ENCODE peak calls at places on chromosomes 1 and 21, in nine cellular contexts. P is PC-3, U is prostate gland, A is testis, R is H9, Z is Peyer's patch, D is gastrocnemius medialis, B is hepatocyte, T is breast epithelium. Q is an unnamed sample. For H3K9me3, the result is how much of the 10 kb centered on the place peaks cover.

GRCh38 chr1:87942165-87942564 is 613.5 kb downstream of the LMO4 start:
- DNase-seq in B (peak), U (no peak), D (peak), Z (no peak), R (no peak), T (no peak), P (no peak), A (no peak), Q (no peak)

GRCh38 chr1:25804964-25805862 is 5.2 kb downstream of the SELENON start:
- DNase-seq in Z (no peak), A (no peak), B (no peak), P (no peak), T (no peak), D (no peak), R (no peak), U (no peak), Q (no peak)

GRCh38 chr1:169120066-169120465 is 13.6 kb downstream of the ATP1B1 start:
- DNase-seq in Z (no peak), A (no peak), D (no peak), U (no peak), T (no peak), R (no peak), B (no peak), P (no peak), Q (no peak)

GRCh38 chr1:244314921-244315544 is 136.7 kb downstream of the ADSS2 start:
- DNase-seq in P (peak), Z (no peak), D (no peak), A (no peak), B (no peak), T (no peak), U (no peak), R (no peak), Q (no peak)

GRCh38 chr1:212485895-212486590 is 53.3 kb downstream of the NENF start:
- DNase-seq in Z (peak), B (peak), R (peak), A (peak), U (no peak), P (peak), T (peak), D (peak), Q (peak)

GRCh38 chr1:30675761-30676160 is 47.6 kb downstream of the MATN1 start:
- DNase-seq in U (no peak), B (no peak), T (no peak), A (no peak), Z (no peak), R (no peak), D (no peak), P (peak), Q (no peak)

GRCh38 chr21:45463871-45464270 is 58.9 kb downstream of the COL18A1 start:
- DNase-seq in P (no peak), U (no peak), A (no peak), R (no peak), D (no peak), T (no peak), Z (no peak), B (no peak), Q (no peak)

GRCh38 chr1:203082571-203083462 is 3.0 kb downstream of the MYOG start:
- DNase-seq in D (no peak), Z (no peak), B (no peak), R (peak), T (no peak), U (no peak), P (no peak), A (no peak), Q (no peak)

GRCh38 chr1:100616121-100616621 is 78.2 kb downstream of the GPR88 start:
- DNase-seq in P (no peak), Z (no peak), U (no peak), R (no peak), A (no peak), D (no peak), B (no peak), T (no peak), Q (no peak)

GRCh38 chr1:37634554-37635308 is at the start of gene RSPO1:
- DNase-seq in D (no peak), T (no peak), P (no peak), U (no peak), A (no peak), Z (no peak), B (peak), R (peak), Q (no peak)

GRCh38 chr1:232322162-232322734 is 307.7 kb downstream of the SIPA1L2 start:
- DNase-seq in T (no peak), B (peak), U (no peak), Z (no peak), A (no peak), D (no peak), R (no peak), P (peak), Q (no peak)

GRCh38 chr1:161082996-161083742 is 6.2 kb downstream of the NECTIN4 start:
- DNase-seq in A (peak), B (peak), P (peak), D (peak), T (peak), Z (no peak), U (peak), R (no peak), Q (peak)

GRCh38 chr1:55321947-55322346 is 106.8 kb upstream of the USP24 start:
- DNase-seq in P (peak), Z (no peak), D (no peak), R (no peak), A (no peak), B (no peak), T (no peak), U (no peak), Q (no peak)

GRCh38 chr1:145720556-145720877 is 1.2 kb downstream of the CD160 start:
- DNase-seq in Z (no peak), B (peak), R (no peak), D (no peak), U (no peak), P (peak), T (no peak), A (no peak), Q (no peak)

GRCh38 chr1:39690225-39690624 is 1.0 kb downstream of the HPCAL4 start:
- DNase-seq in B (no peak), A (no peak), R (no peak), P (no peak), T (no peak), Z (no peak), U (no peak), D (no peak), Q (no peak)

GRCh38 chr1:160104520-160104885 is 6.1 kb upstream of the IGSF8 start:
- DNase-seq in T (no peak), P (no peak), Z (no peak), R (no peak), B (no peak), D (no peak), U (no peak), A (no peak), Q (no peak)

GRCh38 chr1:109272831-109273547 is 10.0 kb downstream of the PSRC1 start:
- DNase-seq in Z (no peak), P (peak), D (no peak), U (no peak), A (no peak), B (no peak), R (no peak), T (no peak), Q (no peak)

GRCh38 chr1:12342261-12343003 is 112.6 kb downstream of the VPS13D start:
- DNase-seq in A (peak), B (no peak), D (no peak), T (no peak), R (no peak), U (no peak), Z (no peak), P (no peak), Q (no peak)

GRCh38 chr1:189597083-189597482 is 880.6 kb downstream of the BRINP3 start:
- DNase-seq in T (no peak), A (no peak), R (no peak), Z (no peak), P (peak), U (no peak), B (no peak), D (no peak), Q (peak)

GRCh38 chr1:242530761-242531160 is 6.3 kb upstream of the PLD5 start:
- DNase-seq in B (peak), P (no peak), Z (no peak), A (no peak), U (no peak), R (no peak), T (no peak), D (no peak), Q (no peak)

GRCh38 chr1:2981388-2981787 is 39.9 kb upstream of the ACTRT2 start:
- DNase-seq in Z (no peak), D (no peak), B (no peak), R (no peak), A (no peak), U (no peak), P (no peak), T (no peak), Q (no peak)

GRCh38 chr1:19764848-19765247 is 34.9 kb downstream of the TMCO4 start:
- DNase-seq in P (no peak), A (no peak), T (no peak), R (no peak), D (no peak), Z (no peak), U (no peak), B (peak), Q (no peak)

GRCh38 chr1:116161390-116161789 is 50.2 kb downstream of the MAB21L3 start:
- DNase-seq in R (no peak), D (no peak), B (no peak), A (no peak), Z (no peak), U (no peak), P (no peak), T (no peak), Q (peak)

GRCh38 chr1:223628233-223628632 is 37.3 kb downstream of the CAPN8 start:
- DNase-seq in D (peak), R (peak), T (no peak), A (peak), Z (no peak), U (peak), B (peak), P (peak), Q (peak)

GRCh38 chr21:43864806-43865470 is at the start of gene AGPAT3:
- DNase-seq in U (no peak), Z (no peak), T (no peak), A (peak), B (peak), P (peak), D (no peak), R (no peak), Q (no peak)

GRCh38 chr1:89632213-89633102 is 462 bp upstream of the LRRC8C start:
- DNase-seq in P (peak), B (peak), A (peak), Z (peak), T (peak), U (peak), R (peak), D (peak), Q (peak)

GRCh38 chr1:197302775-197303174 is 34.7 kb downstream of the CRB1 start:
- DNase-seq in Z (no peak), B (no peak), P (peak), A (no peak), R (no peak), D (no peak), T (no peak), U (no peak), Q (no peak)

GRCh38 chr1:61234582-61234909 is 152.2 kb downstream of the NFIA start:
- DNase-seq in D (no peak), P (no peak), A (no peak), R (no peak), Z (no peak), B (no peak), T (no peak), U (no peak), Q (no peak)

GRCh38 chr1:156129687-156130577 is 15.4 kb downstream of the LMNA start:
- DNase-seq in A (peak), T (peak), R (peak), P (peak), Z (peak), D (peak), B (peak), U (peak), Q (peak)

GRCh38 chr1:247111636-247112478 is 7.7 kb upstream of the ZNF669 start:
- DNase-seq in P (peak), R (peak), Z (no peak), B (peak), D (peak), A (peak), U (peak), T (peak), Q (peak)

GRCh38 chr1:119799599-119800177 is 11.6 kb downstream of the REG4 start:
- DNase-seq in Z (no peak), U (no peak), D (no peak), B (no peak), R (no peak), P (no peak), T (no peak), A (no peak), Q (no peak)
- H3K9me3 ChIP-seq in Z (under half), U (under half), D (under half), B (under half), R (under half), P (under half), T (under half), A (under half), Q (under half)

DNA sequence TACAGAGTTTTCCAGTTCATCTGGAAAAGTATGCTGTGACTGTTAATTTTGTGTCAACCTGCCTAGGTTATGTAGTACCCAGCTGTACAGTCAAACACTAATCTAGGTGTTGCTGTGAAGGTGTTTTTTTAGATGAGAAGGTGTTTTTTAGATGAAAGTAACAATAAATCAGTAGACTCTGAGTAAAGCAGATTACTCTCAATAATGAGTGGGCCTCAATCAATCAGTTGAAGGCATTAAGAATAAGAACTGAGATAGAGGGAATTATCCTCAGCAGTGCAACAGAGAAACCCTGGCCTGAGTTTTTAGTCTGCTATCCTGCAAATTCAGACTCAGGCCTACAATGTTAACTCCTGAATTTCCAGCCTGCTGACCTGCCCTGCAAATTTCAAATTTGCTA is 33.5 kb downstream of the SCAF4 start:
- DNase-seq in D (no peak), A (no peak), P (no peak), B (no peak), U (no peak), Z (no peak), R (no peak), T (no peak), Q (no peak)
- TF ChIP-seq CTCF in D (no peak), A (no peak), P (no peak), B (no peak), U (no peak), Z (no peak), R (no peak), T (no peak), Q (no peak)

DNA sequence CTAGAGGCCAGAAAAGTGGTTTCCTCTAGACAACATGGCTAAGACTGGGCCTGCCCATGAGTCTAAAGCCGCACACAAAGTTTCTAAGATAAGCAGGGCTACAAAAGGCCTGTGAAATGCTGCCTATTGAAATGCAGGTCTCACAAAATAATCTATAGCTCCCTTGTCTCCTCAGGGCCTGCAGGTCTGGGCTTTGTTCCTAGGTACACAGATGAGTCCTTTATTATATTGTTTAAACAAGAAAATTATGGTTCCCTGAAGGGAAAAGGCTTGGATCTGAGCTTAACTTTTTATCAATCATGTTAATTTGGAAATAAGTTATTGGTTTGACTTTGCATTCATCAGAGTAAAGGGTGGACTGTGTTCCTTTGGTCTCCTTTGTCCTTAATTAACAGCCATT is 413.4 kb upstream of the BEND5 start:
- DNase-seq in A (no peak), D (no peak), P (peak), R (no peak), T (no peak), B (no peak), Z (no peak), U (no peak), Q (no peak)
- H3K9me3 ChIP-seq in A (under half), D (under half), P (under half), R (under half), T (under half), B (under half), Z (under half), U (under half), Q (under half)

GRCh38 chr1:84689514-84690396 is 506 bp downstream of the SSX2IP start:
- DNase-seq in U (peak), B (peak), A (peak), R (peak), T (peak), P (peak), Z (peak), D (peak), Q (peak)
- TF ChIP-seq CTCF in U (peak), B (peak), A (no peak), R (peak), T (peak), P (peak), Z (no peak), D (no peak), Q (no peak)

GRCh38 chr21:35025206-35026152 is 23.6 kb downstream of the RUNX1 start:
- DNase-seq in U (no peak), D (no peak), P (no peak), T (no peak), B (no peak), R (no peak), A (no peak), Z (no peak), Q (no peak)

GRCh38 chr21:35024475-35024874 is 24.6 kb downstream of the RUNX1 start:
- DNase-seq in U (no peak), R (no peak), A (no peak), D (no peak), T (no peak), B (no peak), Z (no peak), P (no peak), Q (no peak)

GRCh38 chr21:35024071-35024420 is 25.1 kb downstream of the RUNX1 start:
- DNase-seq in B (no peak), P (no peak), A (no peak), D (no peak), T (no peak), Z (no peak), U (no peak), R (no peak), Q (no peak)

GRCh38 chr21:35021546-35021945 is 27.6 kb downstream of the RUNX1 start:
- DNase-seq in Z (no peak), T (no peak), P (no peak), B (no peak), U (no peak), D (no peak), R (no peak), A (no peak), Q (no peak)

DNA sequence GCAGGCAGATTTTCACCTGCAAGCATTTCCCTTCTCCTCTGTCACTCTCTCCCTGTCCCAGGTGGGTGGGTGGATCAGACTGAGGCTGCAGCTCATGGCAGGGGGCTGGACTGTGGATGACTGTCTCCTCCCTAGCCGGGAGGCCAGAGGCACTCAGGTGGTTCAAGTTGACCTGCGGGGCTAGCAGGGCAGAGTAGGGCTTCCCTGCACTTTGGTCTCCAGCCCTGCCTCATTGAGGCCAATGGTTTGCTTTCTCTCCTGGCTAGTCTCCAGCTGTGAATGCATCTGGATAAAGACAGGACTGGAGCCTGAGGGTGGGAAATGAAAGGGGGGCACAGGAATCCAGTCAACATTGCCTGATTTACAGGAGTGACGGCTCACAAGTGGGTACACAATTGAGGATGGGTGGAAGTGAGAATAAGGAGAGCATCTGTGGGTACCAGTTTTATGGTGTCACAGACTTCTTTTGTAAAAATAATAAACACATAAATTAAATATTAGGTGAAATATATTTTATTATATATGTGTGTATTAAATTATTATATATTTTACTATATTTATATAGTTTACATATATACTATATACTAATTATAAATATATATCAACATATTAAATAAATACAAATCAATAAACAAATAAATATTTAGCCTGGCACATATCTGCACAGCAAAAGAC is 25.6 kb downstream of the RUNX1 start:
- DNase-seq in P (no peak), D (no peak), A (no peak), Z (no peak), T (no peak), B (peak), R (no peak), U (no peak), Q (no peak)
- H3K9me3 ChIP-seq in P (under half), D (under half), A (under half), Z (under half), T (under half), B (under half), R (under half), U (under half), Q (under half)

GRCh38 chr1:10513199-10513598 is 38.4 kb downstream of the PEX14 start:
- DNase-seq in A (no peak), B (no peak), R (no peak), Z (no peak), D (no peak), T (no peak), U (no peak), P (no peak), Q (no peak)

GRCh38 chr1:10516925-10517676 is 42.4 kb downstream of the PEX14 start:
- DNase-seq in B (no peak), A (no peak), P (no peak), Z (no peak), R (no peak), U (no peak), T (no peak), D (no peak), Q (no peak)

GRCh38 chr1:10516244-10516643 is 41.5 kb downstream of the PEX14 start:
- DNase-seq in Z (no peak), T (no peak), P (no peak), B (no peak), U (peak), D (no peak), R (no peak), A (no peak), Q (no peak)

GRCh38 chr1:10515627-10516026 is 40.9 kb downstream of the PEX14 start:
- DNase-seq in R (no peak), Z (no peak), T (no peak), B (no peak), A (no peak), U (peak), P (no peak), D (no peak), Q (no peak)

DNA sequence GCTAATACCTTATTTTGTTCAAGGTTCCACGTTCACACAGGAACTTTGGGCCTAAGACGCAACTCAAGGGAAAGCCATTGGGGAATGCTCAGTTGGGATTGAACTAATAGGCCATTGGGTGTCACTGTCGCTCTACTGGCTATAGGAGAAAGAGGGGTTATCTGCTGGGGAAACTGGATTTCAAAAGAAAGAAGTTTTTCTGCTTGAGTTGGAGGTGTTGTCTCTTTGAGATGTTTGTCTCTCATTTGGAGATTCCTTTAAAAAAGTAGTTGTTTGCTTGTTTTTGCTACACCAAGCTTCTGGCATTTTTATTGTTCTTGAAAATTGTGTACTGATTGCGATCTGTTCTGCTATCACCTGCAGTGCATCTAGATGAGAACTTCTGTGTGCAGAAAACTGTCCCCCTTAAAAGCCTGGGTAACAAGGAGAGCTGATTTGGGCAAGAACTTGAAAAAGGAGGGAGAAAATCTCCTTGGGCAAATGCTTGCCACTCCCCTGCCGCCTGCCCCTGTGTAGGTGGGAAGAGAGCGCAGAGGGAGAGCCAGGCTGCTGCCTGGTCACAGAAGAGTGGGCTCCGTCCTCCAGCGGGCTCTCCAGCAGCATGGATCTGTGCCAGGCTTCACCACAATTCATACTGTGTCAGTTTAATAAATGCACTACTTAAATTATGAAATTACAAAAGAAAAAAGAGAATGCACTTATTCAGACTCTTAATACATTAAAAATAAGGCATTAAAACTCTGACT is 39.9 kb downstream of the PEX14 start:
- DNase-seq in U (peak), P (peak), A (no peak), T (no peak), D (no peak), B (peak), Z (no peak), R (no peak), Q (no peak)
- TF ChIP-seq CTCF in U (peak), P (peak), A (no peak), T (peak), D (peak), B (peak), Z (peak), R (peak), Q (peak)

Q was measured in lung.